ENCODE peak calls at places on chromosomes 5 and 9, in four cellular contexts. U is mammary epithelial cell; W is naive thymus-derived CD4-positive, alpha-beta T cell; B is tibial artery. R is an unnamed sample.

GRCh38 chr9:16100596-16101091 is 547.8 kb downstream of the CCDC171 start:
- DNase-seq in U (no peak), W (no peak), B (peak), R (peak)

GRCh38 chr9:76654051-76654461 is 110.2 kb upstream of the PCA3 start:
- DNase-seq in W (no peak), U (no peak), B (no peak), R (no peak)

GRCh38 chr9:108567571-108567970 is 288.2 kb downstream of the ACTL7B start:
- DNase-seq in U (no peak), W (no peak), B (no peak), R (no peak)

GRCh38 chr9:131473891-131474290 is 28.8 kb upstream of the POMT1 start:
- DNase-seq in B (peak), W (no peak), U (no peak), R (no peak)

GRCh38 chr9:104905931-104906330 is 22.0 kb downstream of the ABCA1 start:
- DNase-seq in W (no peak), U (no peak), B (no peak), R (no peak)

GRCh38 chr5:54090495-54091084 is 219.8 kb downstream of the ARL15 start:
- DNase-seq in W (no peak), U (peak), B (no peak), R (no peak)

GRCh38 chr5:124602925-124603650 is 143.4 kb downstream of the ZNF608 start:
- DNase-seq in W (no peak), B (no peak), U (no peak), R (no peak)

GRCh38 chr9:37079370-37080164 is 40.8 kb upstream of the ZCCHC7 start:
- DNase-seq in B (peak), U (peak), W (peak), R (peak)

GRCh38 chr9:103755986-103756385 is 338.1 kb upstream of the SMC2 start:
- DNase-seq in W (no peak), B (no peak), U (no peak), R (no peak)

GRCh38 chr9:89553451-89554020 is 51.3 kb upstream of the GADD45G start:
- DNase-seq in U (no peak), W (no peak), B (no peak), R (no peak)

DNA sequence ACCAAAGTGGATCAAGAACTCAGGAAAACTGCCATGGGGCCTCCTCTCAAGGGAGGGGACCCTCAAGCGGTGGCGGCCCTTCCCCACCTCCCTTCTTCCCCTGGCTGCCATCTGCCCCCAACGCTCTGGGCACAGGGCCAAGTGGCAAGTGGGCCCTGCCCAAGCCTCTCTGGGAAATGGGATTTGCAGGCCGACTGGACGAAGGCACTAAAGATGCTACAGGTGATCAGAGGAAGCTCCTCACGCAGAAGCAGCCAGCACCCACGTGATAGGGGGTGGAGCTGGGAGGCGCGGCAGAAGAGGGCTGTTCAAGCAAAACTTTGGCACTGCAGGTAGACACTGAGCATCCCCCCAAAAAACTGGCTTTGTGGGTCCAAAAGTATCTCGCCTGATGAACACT is 52.7 kb upstream of the UBTD2 start:
- DNase-seq in U (no peak), B (no peak), W (no peak), R (peak)
- H3K27ac ChIP-seq in U (no peak), B (no peak), W (no peak), R (no peak)

DNA sequence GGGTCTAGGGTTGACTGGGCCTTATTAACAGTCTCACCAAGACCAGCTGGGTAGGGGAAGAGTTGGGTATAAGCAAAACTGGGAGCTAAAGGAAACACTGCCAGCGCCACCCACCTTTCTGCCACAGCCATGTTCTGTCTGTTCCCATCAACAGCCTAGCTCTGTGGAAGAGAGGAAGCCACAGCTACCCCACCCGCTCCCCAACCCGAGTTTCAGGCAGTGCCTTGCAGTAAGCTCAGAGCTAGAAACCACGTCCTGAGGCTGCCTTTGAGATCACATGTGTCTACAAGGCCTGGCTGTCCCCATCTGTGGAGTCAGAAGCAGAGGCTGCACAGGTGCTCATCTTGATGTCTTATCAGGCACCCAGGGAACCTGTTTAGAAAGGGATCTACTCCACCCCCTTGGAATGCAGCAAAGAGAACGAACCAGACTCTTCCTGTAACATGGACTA is 15.3 kb downstream of the HNRNPH1 start:
- DNase-seq in B (peak), U (no peak), W (peak), R (no peak)
- H3K27ac ChIP-seq in B (no peak), U (no peak), W (peak), R (no peak)

GRCh38 chr5:50440651-50441478 is at the start of gene EMB:
- DNase-seq in U (peak), B (no peak), W (peak), R (no peak)
- H3K27ac ChIP-seq in U (peak), B (peak), W (peak), R (no peak)

GRCh38 chr5:73160239-73160671 is 12.7 kb upstream of the TMEM174 start:
- DNase-seq in U (no peak), W (peak), B (no peak), R (no peak)
- H3K27ac ChIP-seq in U (no peak), W (no peak), B (no peak), R (no peak)

R was measured in ovary.